ENCODE peak calls at places on chromosomes 6 and 20, in four cellular contexts. M is stimulated activated CD4-positive, alpha-beta T cell treated with anti-CD3 and anti-CD28 coated beads, Interleukin-12 subunit alpha, Interleukin-12 subunit beta, amount 100 ng/mL, for 4 hours; E is hypothalamus; G is T follicular helper cell. T is an unnamed sample.

GRCh38 chr6:39100358-39100757 is 14.6 kb downstream of the SAYSD1 start:
- DNase-seq in E (no peak), M (no peak), G (no peak), T (no peak)

GRCh38 chr6:75167426-75167825 is 38.4 kb downstream of the COL12A1 start:
- DNase-seq in M (no peak), G (no peak), E (no peak), T (no peak)

GRCh38 chr20:8777866-8778265 is 291.0 kb upstream of the PLCB4 start:
- DNase-seq in G (no peak), M (no peak), E (no peak), T (peak)

GRCh38 chr6:125377621-125378020 is 75.9 kb upstream of the HDDC2 start:
- DNase-seq in G (no peak), E (no peak), M (no peak), T (peak)

GRCh38 chr6:170434114-170434820 is 118.8 kb downstream of the PSMB1 start:
- DNase-seq in G (no peak), E (no peak), M (no peak), T (peak)

GRCh38 chr20:45842169-45842812 is 8.7 kb downstream of the SNX21 start:
- DNase-seq in E (no peak), M (no peak), G (no peak), T (peak)

GRCh38 chr20:45051497-45052060 is 49.3 kb downstream of the KCNS1 start:
- DNase-seq in M (no peak), E (no peak), G (no peak), T (no peak)

GRCh38 chr6:46626228-46626909 is 26.2 kb downstream of the CYP39A1 start:
- DNase-seq in E (no peak), M (no peak), G (no peak), T (peak)

GRCh38 chr20:61812771-61813485 is 252.8 kb downstream of the TAF4 start:
- DNase-seq in G (no peak), M (no peak), E (no peak), T (no peak)

GRCh38 chr6:22334778-22335177 is 37.9 kb upstream of the PRL start:
- DNase-seq in E (no peak), M (no peak), G (no peak), T (no peak)

GRCh38 chr6:48560408-48560807 is 449.4 kb upstream of the PTCHD4 start:
- DNase-seq in E (no peak), G (no peak), M (no peak), T (peak)

GRCh38 chr6:79586548-79586947 is 44.6 kb upstream of the SH3BGRL2 start:
- DNase-seq in E (no peak), G (no peak), M (no peak), T (peak)

GRCh38 chr6:105484238-105485161 is 81.6 kb upstream of the PREP start:
- DNase-seq in E (no peak), G (no peak), M (no peak), T (peak)

GRCh38 chr20:62590301-62591121 is 51.8 kb upstream of the SLCO4A1 start:
- DNase-seq in M (no peak), E (no peak), G (no peak), T (peak)

GRCh38 chr20:47464380-47465101 is 37.1 kb upstream of the NCOA3 start:
- DNase-seq in M (no peak), E (no peak), G (no peak), T (peak)

GRCh38 chr20:37921341-37921929 is 18.5 kb downstream of the VSTM2L start:
- DNase-seq in M (no peak), E (no peak), G (no peak), T (no peak)

GRCh38 chr6:158660331-158660730 is 10.5 kb downstream of the SYTL3 start:
- DNase-seq in G (no peak), E (no peak), M (no peak), T (peak)